ENCODE peak calls at places on chromosome 20, in nine cellular contexts. T is Ammon's horn, M is AG20443, S is heart left ventricle, X is NCI-H2029 treated with DMSO at 0.1 percent for 48 hours, D is SW 1271, W is Peyer's patch, P is adrenal gland, J is MCF 10A. R is an unnamed sample.

GRCh38 chr20:63216849-63217471 is 1.0 kb upstream of the YTHDF1 start:
- DNase-seq in W (no peak), P (no peak), T (no peak), X (no peak), M (no peak), J (no peak), D (no peak), S (no peak), R (no peak)

GRCh38 chr20:63377256-63378114 is 16.3 kb upstream of the CHRNA4 start:
- DNase-seq in M (no peak), J (no peak), X (no peak), S (no peak), P (no peak), W (no peak), T (no peak), D (no peak), R (no peak)

GRCh38 chr20:34473262-34473883 is 42.8 kb upstream of the DYNLRB1 start:
- DNase-seq in X (no peak), T (peak; percentile 64), S (peak; percentile 44), J (peak; percentile 59), W (peak; percentile 62), P (no peak), D (no peak), M (peak; percentile 33), R (peak; percentile 87)

GRCh38 chr20:36091561-36092423 is 62.7 kb upstream of the EPB41L1 start:
- DNase-seq in X (no peak), M (no peak), J (no peak), W (no peak), T (no peak), D (no peak), S (no peak), P (no peak), R (no peak)

GRCh38 chr20:24741673-24742072 is 207.4 kb upstream of the CST7 start:
- DNase-seq in T (no peak), S (no peak), P (no peak), D (no peak), M (no peak), W (no peak), X (no peak), J (no peak), R (no peak)

GRCh38 chr20:63891061-63892002 is 3.6 kb upstream of the DNAJC5 start:
- DNase-seq in J (no peak), S (no peak), M (no peak), T (no peak), X (no peak), D (no peak), W (peak; percentile 83), P (no peak), R (no peak)

GRCh38 chr20:53176133-53176532 is 204.0 kb downstream of the TSHZ2 start:
- DNase-seq in D (no peak), W (no peak), S (no peak), T (no peak), X (no peak), P (no peak), J (no peak), M (no peak), R (no peak)

GRCh38 chr20:58428364-58428763 is 39.3 kb downstream of the VAPB start:
- DNase-seq in M (no peak), P (no peak), W (no peak), S (no peak), D (no peak), T (no peak), J (no peak), X (no peak), R (no peak)

GRCh38 chr20:47487175-47487917 is 14.3 kb upstream of the NCOA3 start:
- DNase-seq in X (no peak), W (peak; percentile 59), P (no peak), T (peak; percentile 37), M (no peak), S (no peak), D (no peak), J (no peak), R (no peak)

GRCh38 chr20:22513574-22513973 is 70.8 kb downstream of the FOXA2 start:
- DNase-seq in T (no peak), S (no peak), J (no peak), X (no peak), D (no peak), M (no peak), W (no peak), P (no peak), R (no peak)

GRCh38 chr20:50799176-50799889 is 4.5 kb downstream of the BCAS4 start:
- DNase-seq in X (no peak), S (no peak), M (no peak), W (no peak), J (no peak), D (no peak), P (no peak), T (no peak), R (no peak)

GRCh38 chr20:30286157-30286556 is 971.3 kb upstream of the DEFB115 start:
- DNase-seq in D (no peak), S (no peak), W (no peak), P (no peak), T (no peak), M (no peak), X (no peak), J (no peak), R (no peak)

GRCh38 chr20:33539129-33539528 is 49.2 kb downstream of the CBFA2T2 start:
- DNase-seq in X (peak; percentile 79), W (no peak), S (no peak), M (no peak), J (peak; percentile 20), P (no peak), D (no peak), T (no peak), R (peak; percentile 51)

GRCh38 chr20:37223053-37223452 is 38.6 kb downstream of the GHRH start:
- DNase-seq in W (no peak), J (peak; percentile 46), S (no peak), T (peak; percentile 62), M (peak; percentile 88), P (no peak), D (no peak), X (peak; percentile 2), R (peak; percentile 90)

GRCh38 chr20:35619196-35620095 is 3.8 kb downstream of the SPAG4 start:
- DNase-seq in W (peak; percentile 88), P (peak; percentile 82), D (peak; percentile 98), M (peak; percentile 83), T (peak; percentile 57), S (peak; percentile 77), X (peak; percentile 18), J (peak; percentile 91), R (peak; percentile 87)

GRCh38 chr20:20628314-20628713 is 84.1 kb downstream of the RALGAPA2 start:
- DNase-seq in S (no peak), W (no peak), T (no peak), X (peak; percentile 76), J (no peak), D (no peak), M (no peak), P (no peak), R (no peak)

GRCh38 chr20:341682-342081 is 5.2 kb upstream of the NRSN2 start:
- DNase-seq in M (no peak), J (peak; percentile 94), W (no peak), X (no peak), T (no peak), D (peak; percentile 91), S (no peak), P (no peak), R (peak; percentile 95)

GRCh38 chr20:25220021-25220730 is 24.7 kb downstream of the ENTPD6 start:
- DNase-seq in J (no peak), X (no peak), P (no peak), D (no peak), S (no peak), W (no peak), T (no peak), M (no peak), R (no peak)

GRCh38 chr20:61253640-61254511 is 1.8 kb downstream of the CDH4 start:
- DNase-seq in D (no peak), T (peak; percentile 21), W (no peak), S (no peak), M (peak; percentile 50), P (no peak), X (no peak), J (peak; percentile 16), R (no peak)

GRCh38 chr20:62356948-62357667 is 10.0 kb downstream of the LAMA5 start:
- DNase-seq in S (peak; percentile 87), P (peak; percentile 70), X (no peak), M (peak; percentile 86), D (peak; percentile 60), T (no peak), J (peak; percentile 73), W (no peak), R (peak; percentile 67)

GRCh38 chr20:3038454-3038853 is 5.0 kb upstream of the GNRH2 start:
- DNase-seq in X (no peak), J (no peak), P (no peak), T (no peak), S (no peak), M (no peak), W (no peak), D (no peak), R (no peak)

GRCh38 chr20:3777726-3778629 is 3.3 kb downstream of the SPEF1 start:
- DNase-seq in S (peak; percentile 66), J (no peak), P (no peak), T (peak; percentile 60), D (no peak), W (peak; percentile 83), M (peak; percentile 87), X (no peak), R (peak; percentile 49)

GRCh38 chr20:61817061-61817460 is 248.6 kb downstream of the TAF4 start:
- DNase-seq in X (no peak), S (no peak), M (no peak), J (no peak), P (no peak), W (no peak), D (no peak), T (no peak), R (no peak)

GRCh38 chr20:37956099-37956498 is 53.2 kb downstream of the VSTM2L start:
- DNase-seq in D (no peak), X (peak; percentile 86), P (no peak), W (no peak), J (no peak), S (no peak), M (no peak), T (no peak), R (peak; percentile 50)

GRCh38 chr20:49552007-49552406 is 15.9 kb downstream of the PTGIS start:
- DNase-seq in X (no peak), T (no peak), D (no peak), J (no peak), W (no peak), M (no peak), S (no peak), P (no peak), R (no peak)

GRCh38 chr20:41499064-41499463 is 119.1 kb downstream of the CHD6 start:
- DNase-seq in X (no peak), S (no peak), P (no peak), J (no peak), W (no peak), M (no peak), T (no peak), D (no peak), R (no peak)

GRCh38 chr20:16749573-16749972 is 1.4 kb downstream of the OTOR start:
- DNase-seq in S (no peak), X (no peak), W (no peak), P (no peak), M (no peak), J (no peak), D (no peak), T (no peak), R (no peak)

GRCh38 chr20:38434310-38434741 is 802 bp downstream of the SNHG17 start:
- DNase-seq in T (no peak), M (no peak), J (no peak), X (no peak), P (no peak), S (no peak), W (peak; percentile 50), D (no peak), R (no peak)

GRCh38 chr20:32509639-32510066 is 75.5 kb downstream of the NOL4L start:
- DNase-seq in J (no peak), D (no peak), T (no peak), M (peak; percentile 52), W (peak; percentile 82), P (no peak), S (no peak), X (no peak), R (no peak)

GRCh38 chr20:14919473-14920157 is 582.2 kb upstream of the FLRT3 start:
- DNase-seq in J (peak; percentile 58), W (peak; percentile 46), T (peak; percentile 36), M (no peak), S (no peak), X (peak; percentile 51), P (no peak), D (no peak), R (peak; percentile 60)

GRCh38 chr20:50876063-50876685 is 55.1 kb downstream of the ADNP start:
- DNase-seq in M (no peak), X (no peak), J (no peak), S (no peak), T (no peak), P (no peak), W (no peak), D (no peak), R (no peak)